ENCODE peak calls at places on chromosomes 16 and 17, in seven cellular contexts. H, Z, C, J, W, X and R are unnamed samples.

GRCh38 chr17:75636381-75637142 is 3.3 kb downstream of the SMIM5 start:
- DNase-seq in H (no peak), Z (no peak), C (no peak), J (no peak), W (no peak), X (no peak), R (peak; percentile 27)

GRCh38 chr17:78939615-78940014 is 14.4 kb upstream of the TIMP2 start:
- DNase-seq in H (no peak), Z (no peak), C (no peak), J (no peak), W (no peak), X (no peak), R (no peak)

GRCh38 chr17:859461-860195 is 77.5 kb downstream of the MRM3 start:
- DNase-seq in H (no peak), Z (no peak), C (no peak), J (no peak), W (peak; percentile 64), X (no peak), R (no peak)

GRCh38 chr16:81130126-81130525 is 33.9 kb upstream of the GCSH start:
- DNase-seq in H (no peak), Z (no peak), C (no peak), J (no peak), W (no peak), X (no peak), R (no peak)

GRCh38 chr17:13099906-13100305 is 82.1 kb upstream of the ELAC2 start:
- DNase-seq in H (no peak), Z (no peak), C (no peak), J (no peak), W (no peak), X (no peak), R (no peak)

GRCh38 chr16:1050466-1050865 is 22.1 kb upstream of the SSTR5 start:
- DNase-seq in H (no peak), Z (no peak), C (no peak), J (no peak), W (no peak), X (no peak), R (no peak)

GRCh38 chr16:67661101-67661661 is 421 bp downstream of the PARD6A start:
- DNase-seq in H (no peak), Z (no peak), C (no peak), J (no peak), W (no peak), X (peak; percentile 77), R (peak; percentile 69)

GRCh38 chr17:64005734-64006167 is 7.6 kb downstream of the PRR29 start:
- DNase-seq in H (no peak), Z (no peak), C (no peak), J (peak; percentile 72), W (no peak), X (peak; percentile 64), R (no peak)

GRCh38 chr17:67629963-67630320 is 87.8 kb upstream of the NOL11 start:
- DNase-seq in H (peak; percentile 27), Z (peak; percentile 60), C (no peak), J (no peak), W (no peak), X (peak; percentile 27), R (no peak)

GRCh38 chr17:41811549-41812175 is at the start of gene P3H4:
- DNase-seq in H (peak; percentile 77), Z (peak; percentile 72), C (peak; percentile 62), J (peak; percentile 52), W (peak; percentile 88), X (peak; percentile 77), R (peak; percentile 79)

GRCh38 chr17:76734080-76734840 is 2.9 kb downstream of the SRSF2 start:
- DNase-seq in H (no peak), Z (peak; percentile 44), C (no peak), J (no peak), W (no peak), X (peak; percentile 37), R (no peak)

GRCh38 chr17:7383742-7384488 is 3.0 kb downstream of the TNK1 start:
- DNase-seq in H (peak; percentile 23), Z (peak; percentile 63), C (peak; percentile 72), J (no peak), W (peak; percentile 43), X (no peak), R (no peak)

GRCh38 chr16:86575754-86576557 is 2.4 kb upstream of the FOXL1 start:
- DNase-seq in H (peak; percentile 85), Z (no peak), C (peak; percentile 43), J (peak; percentile 77), W (peak; percentile 82), X (peak; percentile 91), R (peak; percentile 79)

GRCh38 chr17:4691686-4692085 is 12.3 kb downstream of the PELP1 start:
- DNase-seq in H (no peak), Z (no peak), C (no peak), J (no peak), W (peak; percentile 72), X (no peak), R (no peak)

GRCh38 chr17:37055511-37055910 is 106.8 kb downstream of the AATF start:
- DNase-seq in H (no peak), Z (no peak), C (no peak), J (no peak), W (no peak), X (no peak), R (no peak)

GRCh38 chr16:31390504-31391043 is 2.6 kb upstream of the ITGAD start:
- DNase-seq in H (no peak), Z (no peak), C (no peak), J (no peak), W (no peak), X (no peak), R (no peak)